ENCODE peak calls at places on chromosomes 5 and 9, in ten cellular contexts. S is CD4-positive, alpha-beta memory T cell; I is ovary; C is left ventricle myocardium inferior; E is GM23248; V is cardiac fibroblast; N is aorta; R is mucosa of descending colon; A is GM23338; J is body of pancreas. H is an unnamed sample.

GRCh38 chr9:91693226-91693625 is 256.8 kb downstream of the ROR2 start:
- DNase-seq in S (no peak), I (no peak), C (no peak), E (no peak), V (no peak), N (no peak), R (no peak), A (no peak), J (no peak), H (no peak)

GRCh38 chr9:78408388-78408787 is 111.5 kb downstream of the PSAT1 start:
- DNase-seq in S (no peak), I (no peak), C (no peak), E (no peak), V (no peak), N (no peak), R (no peak), A (no peak), J (no peak), H (no peak)

GRCh38 chr5:5665225-5666075 is 243.0 kb downstream of the ICE1 start:
- DNase-seq in S (no peak), I (no peak), C (no peak), E (peak; percentile 0), V (peak; percentile 5), N (no peak), R (no peak), A (no peak), J (no peak), H (no peak)

GRCh38 chr9:135609366-135609955 is 29.9 kb downstream of the GLT6D1 start:
- DNase-seq in S (no peak), I (no peak), C (no peak), E (no peak), V (no peak), N (no peak), R (no peak), A (no peak), J (no peak), H (no peak)

GRCh38 chr5:117337064-117337749 is 762.6 kb upstream of the SEMA6A start:
- DNase-seq in S (no peak), I (no peak), C (no peak), E (no peak), V (no peak), N (no peak), R (peak; percentile 7), A (no peak), J (no peak), H (no peak)

GRCh38 chr5:174338204-174339010 is 292.9 kb downstream of the NSG2 start:
- DNase-seq in S (no peak), I (no peak), C (no peak), E (peak; percentile 25), V (peak; percentile 27), N (peak; percentile 51), R (no peak), A (no peak), J (no peak), H (no peak)

GRCh38 chr5:39283231-39283818 is 64.0 kb upstream of the FYB1 start:
- DNase-seq in S (peak; percentile 79), I (no peak), C (no peak), E (peak; percentile 84), V (peak; percentile 81), N (no peak), R (peak; percentile 82), A (peak; percentile 83), J (peak; percentile 16), H (peak; percentile 38)

GRCh38 chr5:8700222-8700621 is 831.3 kb downstream of the MTRR start:
- DNase-seq in S (no peak), I (no peak), C (no peak), E (no peak), V (no peak), N (no peak), R (peak; percentile 13), A (no peak), J (no peak), H (no peak)

GRCh38 chr9:105887679-105888078 is 193.3 kb downstream of the TMEM38B start:
- DNase-seq in S (no peak), I (no peak), C (no peak), E (no peak), V (no peak), N (no peak), R (no peak), A (no peak), J (no peak), H (no peak)

GRCh38 chr5:11251242-11251641 is 490.2 kb upstream of the DAP start:
- DNase-seq in S (no peak), I (no peak), C (no peak), E (peak; percentile 26), V (no peak), N (no peak), R (no peak), A (peak; percentile 9), J (no peak), H (no peak)

GRCh38 chr5:82365744-82366228 is 87.6 kb upstream of the RPS23 start:
- DNase-seq in S (no peak), I (no peak), C (no peak), E (peak; percentile 78), V (peak; percentile 49), N (no peak), R (no peak), A (no peak), J (no peak), H (no peak)

GRCh38 chr5:78627175-78627574 is 21.4 kb downstream of the LHFPL2 start:
- DNase-seq in S (no peak), I (no peak), C (no peak), E (peak; percentile 56), V (peak; percentile 69), N (no peak), R (no peak), A (no peak), J (no peak), H (no peak)

GRCh38 chr9:726005-726404 is 115.5 kb upstream of the DMRT1 start:
- DNase-seq in S (no peak), I (no peak), C (no peak), E (no peak), V (no peak), N (no peak), R (no peak), A (peak; percentile 33), J (no peak), H (no peak)

GRCh38 chr9:32783168-32783891 is at the start of gene TMEM215:
- DNase-seq in S (no peak), I (no peak), C (no peak), E (no peak), V (no peak), N (no peak), R (no peak), A (peak; percentile 86), J (no peak), H (no peak)

GRCh38 chr9:131668057-131668438 is 71.8 kb downstream of the RAPGEF1 start:
- DNase-seq in S (no peak), I (no peak), C (no peak), E (no peak), V (no peak), N (no peak), R (no peak), A (no peak), J (no peak), H (no peak)

GRCh38 chr9:103183569-103184191 is 188.5 kb downstream of the CYLC2 start:
- DNase-seq in S (no peak), I (peak; percentile 42), C (no peak), E (no peak), V (no peak), N (no peak), R (no peak), A (peak; percentile 1), J (peak; percentile 18), H (no peak)

GRCh38 chr9:103193992-103194391 is 198.9 kb downstream of the CYLC2 start:
- DNase-seq in S (no peak), I (no peak), C (no peak), E (no peak), V (no peak), N (no peak), R (no peak), A (no peak), J (no peak), H (no peak)

GRCh38 chr9:103186959-103187358 is 191.8 kb downstream of the CYLC2 start:
- DNase-seq in S (no peak), I (no peak), C (no peak), E (no peak), V (no peak), N (no peak), R (no peak), A (no peak), J (no peak), H (no peak)

DNA sequence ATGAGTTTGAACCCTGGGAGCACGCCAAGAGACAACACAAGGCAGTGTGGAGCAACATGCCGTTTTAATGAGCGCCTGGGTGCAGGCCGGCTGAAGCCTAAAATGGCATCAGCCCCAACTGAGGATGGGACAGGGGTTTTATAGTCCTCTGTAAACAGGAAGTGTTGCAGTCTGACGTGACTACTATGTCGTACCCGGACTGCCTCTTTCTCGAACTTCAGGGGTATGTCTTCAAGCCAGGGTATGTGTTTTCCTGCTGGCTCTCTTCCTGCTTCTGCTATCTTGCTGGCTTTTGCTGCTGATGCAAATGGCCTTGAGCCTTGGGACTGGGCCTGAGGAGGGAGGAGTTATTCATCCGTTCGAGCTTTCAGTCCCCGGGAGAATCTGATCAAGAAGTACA is 193.8 kb downstream of the CYLC2 start:
- DNase-seq in S (no peak), I (peak; percentile 65), C (no peak), E (no peak), V (no peak), N (no peak), R (no peak), A (no peak), J (peak; percentile 35), H (no peak)
- H3K4me3 ChIP-seq in S (no peak overlapping the region), I (no peak overlapping the region), C (no peak overlapping the region), E (no peak overlapping the region), V (no peak overlapping the region), N (no peak overlapping the region), R (no peak overlapping the region), A (no peak overlapping the region), J (no peak overlapping the region), H (no peak overlapping the region)

DNA sequence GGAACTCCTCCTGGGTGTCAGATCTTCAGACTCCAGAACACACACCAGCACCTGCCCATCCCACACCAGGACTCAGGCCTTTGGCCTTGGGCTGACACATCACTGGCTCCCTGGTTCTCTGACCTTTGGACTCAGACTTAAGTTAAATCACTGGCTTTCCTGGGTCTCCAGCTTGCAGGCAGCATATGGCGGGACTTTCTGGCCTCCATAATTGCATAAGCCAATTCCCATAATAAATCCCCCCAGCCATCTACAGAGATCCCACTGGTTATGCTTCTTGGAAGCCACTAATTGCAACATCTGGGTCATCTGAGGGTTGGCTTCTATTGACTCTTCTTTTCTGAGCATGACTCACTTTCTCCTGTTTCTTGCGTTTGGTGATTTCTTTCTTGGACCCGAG is 80.3 kb upstream of the SARDH start:
- DNase-seq in S (no peak), I (no peak), C (no peak), E (peak; percentile 49), V (peak; percentile 8), N (no peak), R (no peak), A (no peak), J (peak; percentile 37), H (no peak)
- H3K4me3 ChIP-seq in S (no peak overlapping the region), I (no peak overlapping the region), C (no peak overlapping the region), E (no peak overlapping the region), V (no peak overlapping the region), N (no peak overlapping the region), R (no peak overlapping the region), A (no peak overlapping the region), J (no peak overlapping the region), H (no peak overlapping the region)

GRCh38 chr5:126461838-126462237 is 38.6 kb downstream of the GRAMD2B start:
- DNase-seq in S (no peak), I (no peak), C (no peak), E (no peak), V (no peak), N (no peak), R (no peak), A (no peak), J (no peak), H (no peak)
- H3K4me3 ChIP-seq in S (no peak overlapping the region), I (no peak overlapping the region), C (no peak overlapping the region), E (no peak overlapping the region), V (no peak overlapping the region), N (no peak overlapping the region), R (no peak overlapping the region), A (no peak overlapping the region), J (no peak overlapping the region), H (no peak overlapping the region)

GRCh38 chr5:169300468-169301385 is at the start of gene SLIT3:
- DNase-seq in S (no peak), I (peak; percentile 57), C (peak; percentile 74), E (peak; percentile 96), V (peak; percentile 91), N (peak; percentile 90), R (peak; percentile 37), A (peak; percentile 89), J (peak; percentile 47), H (no peak)
- H3K4me3 ChIP-seq in S (no peak within 1 kb of the TSS), I (peak within 1 kb of the TSS; percentile 66), C (peak within 1 kb of the TSS; percentile 68), E (peak within 1 kb of the TSS; percentile 81), V (peak within 1 kb of the TSS; percentile 27), N (peak within 1 kb of the TSS; percentile 78), R (no peak within 1 kb of the TSS), A (peak within 1 kb of the TSS; percentile 69), J (no peak within 1 kb of the TSS), H (no peak within 1 kb of the TSS)

H was measured in GM12864.